ENCODE peak calls at places on chromosomes 4 and X, in seven cellular contexts. E is Peyer's patch, S is gastrocnemius medialis, V is IMR-90, Q is Panc1, R is PC-3, D is A673. Z is an unnamed sample. For H3K27me3 and H3K4me1, the result is how much of the 10 kb centered on the place peaks cover.

GRCh38 chr4:78131403-78131802 is 74.3 kb downstream of the FRAS1 start:
- DNase-seq in S (no peak), Q (no peak), R (no peak), V (no peak), E (no peak), D (no peak), Z (no peak)

GRCh38 chr4:115657991-115658390 is 544.6 kb upstream of the NDST4 start:
- DNase-seq in S (no peak), D (no peak), Q (no peak), V (no peak), E (no peak), R (no peak), Z (no peak)

GRCh38 chr4:75985116-75985515 is 5.6 kb downstream of the SDAD1 start:
- DNase-seq in R (peak), S (no peak), V (peak), D (no peak), Q (no peak), E (no peak), Z (peak)

GRCh38 chr4:56326363-56326762 is 60.9 kb downstream of the AASDH start:
- DNase-seq in R (peak), S (no peak), V (peak), D (peak), E (no peak), Q (no peak), Z (no peak)

GRCh38 chrX:15564981-15565579 is 35.7 kb downstream of the ACE2 start:
- DNase-seq in D (peak), E (peak), Q (peak), S (peak), V (peak), R (peak), Z (no peak)

GRCh38 chrX:153953342-153953830 is 8.9 kb upstream of the RENBP start:
- DNase-seq in Q (no peak), R (peak), E (peak), V (peak), S (peak), D (peak), Z (peak)

GRCh38 chrX:17854521-17854920 is 6.6 kb downstream of the RAI2 start:
- DNase-seq in V (no peak), R (no peak), E (no peak), S (no peak), D (no peak), Q (no peak), Z (no peak)

GRCh38 chr4:76601791-76602190 is 166.8 kb downstream of the SHROOM3 start:
- DNase-seq in E (no peak), D (no peak), Q (no peak), R (no peak), V (peak), S (no peak), Z (no peak)

GRCh38 chr4:176569301-176569700 is 223.4 kb downstream of the VEGFC start:
- DNase-seq in R (peak), Q (no peak), E (no peak), D (no peak), S (no peak), V (no peak), Z (peak)

GRCh38 chr4:122798101-122798500 is 28.5 kb upstream of the FGF2 start:
- DNase-seq in D (peak), R (no peak), V (peak), Q (no peak), S (no peak), E (no peak), Z (peak)

GRCh38 chr4:119785963-119786362 is 157.4 kb upstream of the PDE5A start:
- DNase-seq in V (peak), E (no peak), Q (no peak), D (no peak), S (no peak), R (peak), Z (no peak)

GRCh38 chr4:153555730-153556440 is 89.7 kb downstream of the TMEM131L start:
- DNase-seq in R (peak), E (no peak), S (peak), D (peak), Q (no peak), V (peak), Z (peak)

GRCh38 chr4:110073045-110073845 is 125.2 kb downstream of the ELOVL6 start:
- DNase-seq in E (no peak), Q (no peak), V (peak), D (no peak), R (no peak), S (no peak), Z (no peak)

DNA sequence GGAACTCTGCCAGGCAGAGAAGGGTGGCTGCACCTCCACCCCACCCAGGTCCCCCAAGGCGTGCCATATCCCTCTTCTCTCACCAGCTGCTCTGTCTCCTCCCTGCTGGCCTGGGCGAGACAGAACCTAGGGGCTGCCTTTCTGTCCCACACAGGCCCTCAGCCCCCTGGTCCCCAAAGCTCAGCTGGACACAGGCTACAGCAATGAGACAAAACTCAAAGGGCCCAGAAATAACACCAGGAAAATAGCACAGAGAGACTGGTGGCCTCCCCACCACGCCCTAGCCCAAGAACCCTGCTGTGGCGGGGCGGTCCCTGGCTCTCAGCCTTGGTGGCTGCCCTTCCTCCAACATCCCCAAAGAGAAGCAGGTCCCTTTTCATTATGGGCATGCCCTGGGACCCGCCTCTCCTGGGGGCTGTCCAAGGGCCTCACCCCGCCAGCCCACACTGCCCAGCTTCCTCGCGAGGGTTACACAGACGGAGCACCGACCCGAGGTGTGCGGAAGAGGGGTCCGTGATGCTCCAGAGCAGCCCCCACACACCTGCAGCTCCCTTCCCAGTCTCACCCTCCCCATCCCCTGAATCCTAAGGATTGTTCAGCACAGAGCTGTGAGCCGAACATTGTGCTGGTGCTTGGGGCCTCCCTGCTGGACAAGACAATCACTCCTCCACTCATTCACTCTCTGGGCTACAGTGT is 67.7 kb upstream of the HMX1 start:
- DNase-seq in Q (no peak), S (no peak), E (no peak), R (no peak), D (no peak), V (no peak), Z (peak)
- H3K4me3 ChIP-seq in Q (no peak), S (no peak), E (no peak), R (no peak), D (no peak), V (no peak), Z (no peak)

GRCh38 chrX:34197946-34198345 is 65.8 kb upstream of the FAM47A start:
- DNase-seq in D (no peak), Q (no peak), S (no peak), R (peak), V (no peak), E (no peak), Z (no peak)
- H3K27me3 ChIP-seq in D (under half), Q (under half), S (under half), R (under half), V (under half), E (under half), Z (under half)

DNA sequence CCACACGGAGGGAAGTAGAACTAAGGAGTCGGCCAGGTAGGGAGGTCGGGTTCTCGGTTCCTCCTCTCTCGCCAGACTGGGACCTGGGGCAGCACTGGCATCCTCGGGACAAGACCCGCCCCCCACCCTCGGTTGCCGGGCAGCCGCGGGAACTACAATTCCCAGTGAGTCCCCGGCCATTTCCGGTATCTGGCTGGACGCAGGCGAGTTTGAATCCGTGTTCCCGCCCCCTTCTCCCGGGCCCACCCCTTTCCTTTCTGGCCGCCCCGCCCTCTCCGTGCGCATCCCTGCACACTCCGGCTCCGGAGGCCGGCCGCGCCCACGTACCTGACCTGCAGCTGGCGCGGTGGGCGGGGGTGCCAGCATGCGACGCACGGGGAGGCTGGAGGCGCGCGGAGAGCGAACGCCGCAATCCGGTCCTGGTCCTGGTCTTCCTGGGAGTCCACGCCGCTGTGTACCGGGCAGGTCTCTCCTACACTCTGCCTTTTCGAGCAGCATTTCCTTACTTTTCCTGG is 10.2 kb upstream of the DLG3 start:
- DNase-seq in S (peak), Q (peak), E (peak), V (peak), D (peak), R (peak), Z (peak)
- H3K4me1 ChIP-seq in S (under half), Q (under half), E (under half), V (under half), D (under half), R (under half), Z (under half)

DNA sequence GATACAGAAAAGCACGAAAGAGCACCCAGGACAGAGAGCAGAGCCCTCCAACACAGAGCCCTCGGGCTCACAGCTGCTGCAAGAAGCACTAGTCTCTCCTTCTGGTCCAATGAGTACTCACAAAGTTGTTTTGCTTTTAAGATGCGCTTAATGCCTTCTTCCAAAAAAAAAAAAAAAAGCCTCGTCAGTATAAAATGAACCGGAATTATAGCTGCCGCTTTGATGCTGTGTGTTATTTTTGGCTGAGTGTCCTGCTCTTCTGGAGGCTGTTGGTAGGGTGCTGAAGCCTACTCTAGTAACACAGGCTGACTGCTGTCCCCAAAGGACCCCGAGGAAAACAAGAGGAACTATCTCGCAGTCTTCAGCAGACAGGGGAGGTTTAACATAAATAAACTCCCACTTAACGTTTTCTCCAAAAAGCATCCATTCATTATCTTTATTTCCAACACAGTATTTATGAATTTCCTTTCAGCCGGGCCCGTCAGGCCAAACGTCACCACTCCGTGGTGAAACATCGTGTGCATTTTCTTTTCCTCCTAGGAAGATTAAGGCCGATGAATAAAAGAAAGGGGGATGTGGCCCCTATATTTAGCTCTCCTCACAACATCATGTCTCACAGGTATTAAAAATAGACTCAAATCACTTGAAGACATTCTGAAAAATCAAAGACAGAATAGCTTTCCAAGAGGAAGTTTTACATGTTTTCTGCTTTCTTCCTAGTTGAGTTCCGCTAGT is 213.8 kb upstream of the PPARGC1A start:
- DNase-seq in V (peak), E (no peak), R (no peak), Q (no peak), S (no peak), D (no peak), Z (no peak)
- H3K4me3 ChIP-seq in V (no peak), E (no peak), R (no peak), Q (no peak), S (peak), D (no peak), Z (peak)

GRCh38 chrX:43064096-43064495 is 286.1 kb upstream of the PPP1R2C start:
- DNase-seq in S (no peak), E (no peak), Q (no peak), D (no peak), V (no peak), R (no peak), Z (no peak)
- H3K27me3 ChIP-seq in S (under half), E (under half), Q (under half), D (under half), V (under half), R (under half), Z (under half)

GRCh38 chr4:94533405-94534223 is 81.9 kb downstream of the PDLIM5 start:
- DNase-seq in R (no peak), D (no peak), E (no peak), S (no peak), Q (no peak), V (no peak), Z (no peak)
- H3K4me1 ChIP-seq in R (under half), D (half or more), E (under half), S (half or more), Q (under half), V (under half), Z (half or more)

DNA sequence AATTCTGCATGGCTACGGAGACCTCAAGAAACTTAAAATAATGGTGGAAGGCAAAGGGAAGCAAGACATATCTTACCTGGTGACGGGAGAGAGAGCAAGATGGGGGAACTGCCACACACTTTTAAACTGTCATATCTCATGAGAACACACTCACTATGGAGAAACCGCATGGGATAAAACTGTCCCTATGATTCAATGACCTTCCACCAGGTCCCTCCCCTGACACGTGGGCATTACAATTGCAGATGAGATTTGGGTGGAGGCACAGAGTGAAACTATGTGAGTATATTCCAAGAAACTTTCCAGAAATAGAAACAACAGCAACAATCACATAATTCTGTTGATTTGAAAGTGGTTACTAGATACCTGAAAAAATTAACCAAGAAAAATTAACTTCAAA is 879.7 kb downstream of the TECRL start:
- DNase-seq in R (no peak), V (no peak), D (no peak), S (no peak), E (no peak), Q (no peak), Z (peak)
- H3K4me3 ChIP-seq in R (no peak), V (no peak), D (no peak), S (no peak), E (no peak), Q (no peak), Z (no peak)

GRCh38 chrX:107549504-107549903 is 78.8 kb upstream of the PRPS1 start:
- DNase-seq in R (no peak), D (no peak), S (no peak), V (no peak), Q (no peak), E (no peak), Z (no peak)
- H3K27me3 ChIP-seq in R (under half), D (under half), S (under half), V (under half), Q (under half), E (under half), Z (under half)

DNA sequence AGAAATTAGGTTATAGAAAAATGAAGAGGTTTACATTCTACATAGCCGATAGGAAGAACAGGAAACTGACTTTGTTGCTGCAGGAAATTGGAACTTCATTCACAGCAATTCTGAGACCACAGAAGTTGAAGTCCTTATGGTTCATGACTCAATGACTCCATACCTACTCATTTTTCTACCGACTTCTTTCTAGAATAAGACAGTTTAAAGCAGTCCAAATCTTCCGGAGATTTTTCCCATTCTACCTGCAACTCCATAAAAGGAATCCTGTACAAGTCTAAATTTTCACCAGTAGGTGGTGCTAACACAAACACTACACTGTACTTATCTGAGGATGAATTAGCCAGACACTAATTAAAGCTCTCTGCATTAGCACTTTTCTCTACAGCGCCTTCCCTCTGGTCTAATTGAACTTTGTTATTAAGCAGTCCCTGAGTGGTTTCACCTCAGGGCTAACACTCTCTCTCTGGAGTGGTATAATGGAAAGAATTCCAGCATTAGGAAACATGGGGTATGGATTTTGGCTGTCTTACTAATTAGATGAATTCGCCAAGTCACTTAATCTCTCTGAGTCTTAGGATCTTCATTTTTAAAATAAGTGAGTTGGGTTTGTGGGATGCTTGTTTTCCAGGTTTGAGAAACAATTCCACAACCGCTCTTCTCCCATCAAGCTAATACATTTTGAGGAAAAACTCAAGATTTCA is 167.9 kb downstream of the SMIM20 start:
- DNase-seq in R (peak), D (peak), E (no peak), S (no peak), V (peak), Q (no peak), Z (no peak)
- H3K4me1 ChIP-seq in R (under half), D (under half), E (under half), S (under half), V (under half), Q (under half), Z (under half)

DNA sequence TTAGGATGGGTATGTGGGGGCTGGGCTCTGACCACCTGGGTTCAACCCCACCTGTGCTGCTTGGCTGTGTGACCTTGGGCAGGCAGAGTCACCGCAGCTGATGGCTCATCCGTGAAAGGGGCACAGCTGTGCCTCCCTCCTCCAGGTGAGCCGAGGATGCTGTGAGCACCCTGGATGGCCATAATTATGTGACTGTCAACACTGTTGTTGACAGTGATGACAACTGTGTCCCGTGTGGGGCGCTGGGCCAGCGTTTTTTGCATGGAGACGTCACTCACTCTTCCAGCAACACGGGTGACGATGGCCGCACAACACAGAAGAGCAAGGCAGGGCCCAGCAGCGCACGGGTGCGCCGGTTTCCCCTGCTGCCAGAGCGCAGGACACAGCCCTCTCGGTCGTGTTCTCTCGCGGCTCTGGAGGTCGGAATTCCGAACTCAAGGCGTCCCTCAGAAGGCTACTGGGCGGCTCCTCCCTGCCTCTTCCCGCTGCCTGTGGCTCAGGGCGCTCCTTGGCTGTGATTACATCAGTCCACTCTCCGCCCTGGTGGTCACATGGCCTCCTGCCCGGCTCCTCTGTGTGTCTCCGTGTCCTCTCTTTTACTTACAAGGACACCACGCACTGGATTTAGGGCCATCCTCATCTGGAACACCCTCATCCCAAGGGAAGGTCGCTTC is 1.3 kb downstream of the SH3TC1 start:
- DNase-seq in D (no peak), E (no peak), V (peak), Q (no peak), R (no peak), S (peak), Z (peak)
- H3K4me3 ChIP-seq in D (no peak), E (peak), V (no peak), Q (no peak), R (peak), S (peak), Z (peak)